ENCODE peak calls at places on chromosome 20, in seven cellular contexts. D is MCF 10A, N is keratinocyte, G is heart right ventricle, R is Right ventricle myocardium superior, Y is cardiac septum, S is neural crest cell. H is an unnamed sample.

GRCh38 chr20:3046677-3047462 is 1.0 kb downstream of the MRPS26 start:
- DNase-seq in D (peak; percentile 39), N (no peak), G (no peak), R (no peak), Y (no peak), S (no peak), H (no peak)

GRCh38 chr20:44805991-44806729 is 4.2 kb downstream of the RIMS4 start:
- DNase-seq in D (peak; percentile 74), N (no peak), G (peak; percentile 8), R (peak; percentile 71), Y (no peak), S (peak; percentile 54), H (peak; percentile 35)

GRCh38 chr20:39897058-39897457 is 792.0 kb downstream of the MAFB start:
- DNase-seq in D (peak; percentile 59), N (no peak), G (no peak), R (no peak), Y (no peak), S (no peak), H (no peak)

GRCh38 chr20:10129749-10130148 is 88.9 kb upstream of the SNAP25 start:
- DNase-seq in D (no peak), N (no peak), G (no peak), R (no peak), Y (no peak), S (no peak), H (no peak)

GRCh38 chr20:49104365-49104648 is 58.2 kb downstream of the CSE1L start:
- DNase-seq in D (no peak), N (no peak), G (no peak), R (no peak), Y (no peak), S (no peak), H (no peak)

GRCh38 chr20:58433759-58434158 is 44.7 kb downstream of the VAPB start:
- DNase-seq in D (peak; percentile 34), N (no peak), G (no peak), R (no peak), Y (no peak), S (no peak), H (no peak)

GRCh38 chr20:38261054-38261390 is 487 bp upstream of the KIAA1755 start:
- DNase-seq in D (no peak), N (no peak), G (no peak), R (no peak), Y (no peak), S (no peak), H (no peak)

GRCh38 chr20:59308493-59309201 is 8.2 kb downstream of the EDN3 start:
- DNase-seq in D (no peak), N (no peak), G (no peak), R (no peak), Y (no peak), S (no peak), H (no peak)

GRCh38 chr20:19806806-19807691 is 49.0 kb downstream of the RIN2 start:
- DNase-seq in D (peak; percentile 87), N (no peak), G (no peak), R (no peak), Y (no peak), S (no peak), H (no peak)

GRCh38 chr20:50658804-50659380 is 32.5 kb downstream of the RIPOR3 start:
- DNase-seq in D (no peak), N (no peak), G (peak; percentile 51), R (no peak), Y (no peak), S (no peak), H (no peak)

GRCh38 chr20:12229891-12230290 is 312.2 kb downstream of the BTBD3 start:
- DNase-seq in D (no peak), N (no peak), G (no peak), R (no peak), Y (no peak), S (no peak), H (no peak)

H was measured in uterus.